ENCODE peak calls at places on chromosome 3, in ten cellular contexts. O is SK-N-SH, N is K562, R is sigmoid colon, M is endothelial cell of umbilical vein, Y is HepG2, J is GM23338, K is HCT116, F is transverse colon, X is stomach. H is an unnamed sample.

GRCh38 chr3:55719508-55719907 is 232.4 kb upstream of the WNT5A start:
- DNase-seq in O (no peak), R (no peak), Y (no peak), J (no peak), K (no peak), N (no peak), X (no peak), F (no peak), M (no peak), H (no peak)

GRCh38 chr3:22377421-22377820 is 626.4 kb upstream of the ZNF385D start:
- DNase-seq in K (no peak), F (no peak), M (no peak), X (no peak), Y (no peak), R (no peak), O (no peak), J (no peak), N (no peak), H (no peak)

GRCh38 chr3:194691481-194692281 is 6.0 kb downstream of the FAM43A start:
- DNase-seq in Y (no peak), N (no peak), K (no peak), M (peak), R (no peak), F (no peak), X (peak), J (no peak), O (peak), H (no peak)

GRCh38 chr3:179236676-179237301 is 14.1 kb downstream of the KCNMB3 start:
- DNase-seq in R (no peak), F (no peak), J (no peak), K (no peak), X (no peak), M (no peak), O (no peak), N (no peak), Y (no peak), H (no peak)

GRCh38 chr3:191762323-191762960 is 301.5 kb downstream of the PYDC2 start:
- DNase-seq in N (no peak), R (no peak), F (no peak), M (peak), Y (peak), O (no peak), K (no peak), J (peak), X (no peak), H (no peak)

GRCh38 chr3:45568848-45569247 is 25.7 kb upstream of the LIMD1 start:
- DNase-seq in Y (no peak), O (no peak), M (no peak), F (no peak), N (no peak), R (no peak), K (no peak), X (no peak), J (no peak), H (no peak)

GRCh38 chr3:11530153-11530721 is 113.5 kb downstream of the VGLL4 start:
- DNase-seq in J (no peak), K (no peak), O (no peak), M (no peak), X (no peak), F (no peak), N (no peak), Y (peak), R (peak), H (no peak)

GRCh38 chr3:131403216-131403895 is 21.8 kb downstream of the NUDT16 start:
- DNase-seq in O (no peak), J (no peak), X (no peak), K (no peak), F (no peak), R (no peak), Y (no peak), N (no peak), M (no peak), H (no peak)

GRCh38 chr3:194103475-194103874 is 32.5 kb upstream of the HES1 start:
- DNase-seq in X (no peak), Y (no peak), J (no peak), K (no peak), O (no peak), F (no peak), M (no peak), N (no peak), R (no peak), H (no peak)

GRCh38 chr3:187000711-187001151 is 70.4 kb downstream of the ST6GAL1 start:
- DNase-seq in Y (no peak), M (no peak), F (peak), X (no peak), O (no peak), N (no peak), K (no peak), R (no peak), J (no peak), H (no peak)

GRCh38 chr3:49427581-49427980 is 1.5 kb downstream of the NICN1 start:
- DNase-seq in N (no peak), R (no peak), M (no peak), O (no peak), J (no peak), Y (no peak), X (no peak), F (no peak), K (no peak), H (no peak)

GRCh38 chr3:134877788-134878187 is 82.7 kb downstream of the EPHB1 start:
- DNase-seq in N (no peak), K (no peak), F (no peak), J (no peak), Y (no peak), O (no peak), X (no peak), M (no peak), R (no peak), H (no peak)

GRCh38 chr3:189041482-189042090 is 130.2 kb upstream of the TPRG1 start:
- DNase-seq in J (peak), K (peak), X (peak), O (peak), R (no peak), N (no peak), F (peak), Y (peak), M (peak), H (no peak)

GRCh38 chr3:10233988-10234387 is 14.3 kb upstream of the TATDN2 start:
- DNase-seq in X (no peak), R (no peak), K (no peak), J (no peak), Y (no peak), F (no peak), O (no peak), M (no peak), N (no peak), H (no peak)

GRCh38 chr3:197468866-197469382 is 86.8 kb downstream of the BDH1 start:
- DNase-seq in R (no peak), J (no peak), O (no peak), N (no peak), F (peak), K (no peak), M (no peak), X (peak), Y (peak), H (no peak)

GRCh38 chr3:4907647-4908046 is 71.6 kb upstream of the BHLHE40 start:
- DNase-seq in O (no peak), X (no peak), F (no peak), J (no peak), Y (no peak), R (no peak), M (no peak), N (no peak), K (no peak), H (no peak)

GRCh38 chr3:154614078-154614477 is 184.1 kb upstream of the GPR149 start:
- DNase-seq in K (no peak), R (no peak), X (no peak), Y (no peak), N (no peak), O (no peak), J (no peak), F (no peak), M (no peak), H (no peak)

GRCh38 chr3:195859061-195859845 is 47.5 kb upstream of the MUC4 start:
- DNase-seq in K (peak), R (peak), O (peak), F (peak), J (peak), M (peak), N (peak), X (peak), Y (peak), H (no peak)

GRCh38 chr3:194322701-194323174 is 28.4 kb downstream of the CPN2 start:
- DNase-seq in F (no peak), R (no peak), Y (peak), K (peak), X (peak), N (peak), O (no peak), J (no peak), M (no peak), H (no peak)

GRCh38 chr3:52830535-52831258 is at the start of gene ITIH4:
- DNase-seq in X (no peak), N (peak), K (no peak), R (no peak), Y (no peak), O (no peak), J (peak), M (no peak), F (no peak), H (no peak)

GRCh38 chr3:192685801-192686200 is 41.5 kb downstream of the FGF12 start:
- DNase-seq in R (no peak), M (no peak), X (no peak), O (no peak), F (no peak), J (no peak), N (no peak), Y (no peak), K (no peak), H (no peak)

GRCh38 chr3:129000742-129001100 is 383 bp upstream of the EFCC1 start:
- DNase-seq in M (peak), J (peak), R (peak), X (no peak), F (no peak), K (no peak), Y (no peak), O (no peak), N (no peak), H (no peak)

GRCh38 chr3:87082806-87083440 is 92.0 kb upstream of the VGLL3 start:
- DNase-seq in R (no peak), Y (peak), K (peak), F (no peak), J (peak), N (no peak), O (peak), M (peak), X (no peak), H (no peak)

GRCh38 chr3:146100825-146101444 is 60.0 kb downstream of the PLOD2 start:
- DNase-seq in O (no peak), F (no peak), Y (no peak), M (peak), N (no peak), J (no peak), X (no peak), R (no peak), K (no peak), H (no peak)

GRCh38 chr3:172303941-172304558 is 144.2 kb downstream of the GHSR start:
- DNase-seq in O (no peak), R (no peak), J (peak), K (no peak), X (no peak), N (no peak), M (no peak), F (no peak), Y (no peak), H (no peak)
- TF ChIP-seq CTCF in O (peak), R (no peak), J (peak), K (no peak), X (no peak), N (peak), M (peak), F (no peak), Y (peak), H (no peak)

GRCh38 chr3:101685870-101686307 is 629 bp downstream of the RPL24 start:
- DNase-seq in F (no peak), R (no peak), N (no peak), Y (peak), X (no peak), O (no peak), M (no peak), J (peak), K (no peak), H (no peak)
- TF ChIP-seq POLR2AphosphoS5 in F (no peak), R (no peak), N (no peak), Y (no peak), X (no peak), O (no peak), M (no peak), J (no peak), K (no peak), H (no peak)

GRCh38 chr3:168843481-168843880 is 747.8 kb upstream of the GOLIM4 start:
- DNase-seq in O (no peak), N (no peak), R (no peak), X (no peak), F (no peak), Y (no peak), J (no peak), M (no peak), K (no peak), H (no peak)

GRCh38 chr3:168850109-168850508 is 754.4 kb upstream of the GOLIM4 start:
- DNase-seq in M (no peak), R (no peak), J (no peak), O (no peak), K (no peak), Y (no peak), N (no peak), F (no peak), X (no peak), H (no peak)

GRCh38 chr3:168844502-168845482 is 749.1 kb upstream of the GOLIM4 start:
- DNase-seq in X (no peak), Y (no peak), N (no peak), O (no peak), K (no peak), M (no peak), R (no peak), F (no peak), J (no peak), H (no peak)

DNA sequence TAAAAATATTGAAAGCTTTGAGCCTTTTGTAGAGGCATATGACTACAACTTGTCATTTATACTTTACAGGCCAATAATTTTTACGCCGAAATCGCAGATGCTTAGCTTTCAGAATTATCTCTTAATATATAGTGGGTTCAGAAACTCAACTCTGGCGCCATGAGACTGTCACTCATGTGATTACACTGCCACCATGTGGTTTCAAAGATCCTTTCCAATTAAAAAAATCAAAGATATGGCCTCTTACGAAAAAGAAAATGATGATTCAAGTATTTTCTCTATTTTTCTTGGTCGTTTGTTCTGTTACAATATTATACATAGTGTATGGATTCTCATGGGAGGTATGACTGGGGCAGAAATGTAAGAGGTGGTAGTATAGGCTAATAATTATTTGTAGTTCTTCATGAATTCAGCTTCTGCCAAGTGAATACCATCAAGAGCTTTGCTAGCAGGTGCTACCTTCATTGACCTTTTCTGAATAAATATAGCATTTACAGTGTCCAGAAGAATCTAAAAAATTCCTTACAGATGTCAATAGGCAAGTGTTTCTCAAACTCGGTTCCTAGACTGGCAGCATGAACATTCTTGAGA is 751.7 kb upstream of the GOLIM4 start:
- DNase-seq in N (no peak), Y (no peak), O (peak), X (no peak), J (peak), F (no peak), K (no peak), R (no peak), M (peak), H (no peak)
- TF ChIP-seq CTCF in N (no peak), Y (peak), O (peak), X (peak), J (peak), F (peak), K (peak), R (peak), M (peak), H (no peak)

GRCh38 chr3:182795383-182795782 is 2.1 kb downstream of the ATP11B start:
- DNase-seq in R (no peak), Y (no peak), X (no peak), K (no peak), J (no peak), F (peak), O (no peak), N (peak), M (no peak), H (no peak)

GRCh38 chr3:182792901-182793662 is at the start of gene ATP11B:
- DNase-seq in Y (peak), N (peak), K (peak), J (peak), F (peak), O (peak), M (peak), X (peak), R (peak), H (no peak)

GRCh38 chr3:182794806-182795369 is 1.6 kb downstream of the ATP11B start:
- DNase-seq in R (no peak), J (no peak), Y (no peak), K (no peak), N (no peak), X (no peak), O (no peak), F (no peak), M (peak), H (no peak)

GRCh38 chr3:182794455-182794773 is 1.1 kb downstream of the ATP11B start:
- DNase-seq in F (no peak), K (no peak), O (peak), X (no peak), Y (no peak), J (no peak), R (no peak), M (peak), N (no peak), H (no peak)

GRCh38 chr3:182793663-182794454 is 555 bp downstream of the ATP11B start:
- DNase-seq in O (peak), J (peak), Y (peak), N (peak), X (peak), M (peak), F (peak), K (no peak), R (peak), H (no peak)
- TF ChIP-seq POLR2AphosphoS5 in O (no peak), J (no peak), Y (no peak), N (peak), X (no peak), M (no peak), F (peak), K (peak), R (no peak), H (no peak)

GRCh38 chr3:23926736-23927135 is 9.8 kb downstream of the RPL15 start:
- DNase-seq in X (no peak), K (no peak), N (no peak), O (no peak), J (no peak), Y (no peak), R (no peak), M (no peak), F (no peak), H (no peak)
- TF ChIP-seq CTCF in X (no peak), K (peak), N (peak), O (peak), J (peak), Y (peak), R (no peak), M (no peak), F (no peak), H (no peak)

GRCh38 chr3:61938878-61939549 is 377.6 kb downstream of the PTPRG start:
- DNase-seq in X (no peak), O (no peak), R (no peak), J (no peak), F (no peak), K (no peak), Y (no peak), N (no peak), M (no peak), H (no peak)
- TF ChIP-seq POLR2AphosphoS5 in X (no peak), O (no peak), R (no peak), J (no peak), F (no peak), K (no peak), Y (no peak), N (no peak), M (no peak), H (no peak)